ENCODE peak calls at places on chromosomes 16 and 17, in six cellular contexts. W is PC-3; Z is fibroblast of pulmonary artery; P is CD14-positive monocyte; X is activated naive CD4-positive, alpha-beta T cell treated with Interleukin-2 at 50 U/mL for 16 hours; L is CD4-positive, CD25-positive, alpha-beta regulatory T cell. A is an unnamed sample.

GRCh38 chr17:62797959-62798358 is 10.2 kb downstream of the MARCHF10 start:
- DNase-seq in W (no peak), Z (peak; percentile 14), P (no peak), X (no peak), L (no peak), A (no peak)

GRCh38 chr17:62307196-62307595 is 73.2 kb upstream of the EFCAB3 start:
- DNase-seq in W (no peak), Z (no peak), P (no peak), X (no peak), L (no peak), A (no peak)

GRCh38 chr16:70738083-70738977 is 52.5 kb upstream of the MTSS2 start:
- DNase-seq in W (peak; percentile 46), Z (peak; percentile 56), P (no peak), X (no peak), L (no peak), A (peak; percentile 4)

GRCh38 chr17:29133146-29133713 is 47.0 kb downstream of the MYO18A start:
- DNase-seq in W (peak; percentile 39), Z (peak; percentile 68), P (no peak), X (no peak), L (no peak), A (no peak)

GRCh38 chr17:27339836-27340550 is 46.1 kb downstream of the WSB1 start:
- DNase-seq in W (peak; percentile 47), Z (no peak), P (peak; percentile 60), X (peak; percentile 18), L (no peak), A (no peak)

GRCh38 chr16:51637744-51638100 is 486.7 kb upstream of the SALL1 start:
- DNase-seq in W (no peak), Z (peak; percentile 7), P (no peak), X (no peak), L (no peak), A (no peak)

GRCh38 chr17:57424777-57425188 is 168.5 kb downstream of the MSI2 start:
- DNase-seq in W (peak; percentile 94), Z (peak; percentile 56), P (no peak), X (no peak), L (no peak), A (no peak)

GRCh38 chr16:47519996-47520679 is 59.0 kb downstream of the PHKB start:
- DNase-seq in W (no peak), Z (no peak), P (no peak), X (no peak), L (no peak), A (no peak)

GRCh38 chr17:75031972-75032895 is 14.5 kb downstream of the ATP5PD start:
- DNase-seq in W (peak; percentile 85), Z (peak; percentile 80), P (peak; percentile 79), X (peak; percentile 66), L (peak; percentile 62), A (peak; percentile 63)

GRCh38 chr17:73389411-73389810 is 77.6 kb upstream of the CDC42EP4 start:
- DNase-seq in W (no peak), Z (no peak), P (no peak), X (no peak), L (no peak), A (no peak)

GRCh38 chr17:28745052-28745776 is 1.4 kb downstream of the TRAF4 start:
- DNase-seq in W (peak; percentile 41), Z (peak; percentile 74), P (no peak), X (no peak), L (peak; percentile 33), A (no peak)

GRCh38 chr17:81030726-81031570 is 4.0 kb upstream of the BAIAP2 start:
- DNase-seq in W (no peak), Z (peak; percentile 31), P (peak; percentile 21), X (no peak), L (no peak), A (no peak)

GRCh38 chr17:40984226-40984625 is at the start of gene KRT40:
- DNase-seq in W (no peak), Z (no peak), P (no peak), X (no peak), L (no peak), A (no peak)

GRCh38 chr17:21177401-21177800 is 36.6 kb downstream of the TMEM11 start:
- DNase-seq in W (no peak), Z (no peak), P (no peak), X (no peak), L (no peak), A (no peak)

GRCh38 chr16:30785126-30786106 is 1.6 kb downstream of the ZNF629 start:
- DNase-seq in W (no peak), Z (no peak), P (no peak), X (no peak), L (no peak), A (no peak)

GRCh38 chr16:1533443-1533951 is at the start of gene TMEM204:
- DNase-seq in W (no peak), Z (peak; percentile 68), P (no peak), X (peak; percentile 40), L (peak; percentile 33), A (peak; percentile 52)

GRCh38 chr17:80474933-80475915 is 1.2 kb downstream of the NPTX1 start:
- DNase-seq in W (no peak), Z (no peak), P (no peak), X (no peak), L (no peak), A (no peak)

GRCh38 chr16:76676356-76676755 is 399.2 kb downstream of the CNTNAP4 start:
- DNase-seq in W (peak; percentile 92), Z (no peak), P (no peak), X (no peak), L (no peak), A (no peak)

GRCh38 chr16:55539488-55539887 is 27.0 kb upstream of the CAPNS2 start:
- DNase-seq in W (no peak), Z (no peak), P (no peak), X (no peak), L (no peak), A (no peak)

GRCh38 chr16:87780385-87780989 is 14.7 kb upstream of the KLHDC4 start:
- DNase-seq in W (no peak), Z (peak; percentile 74), P (peak; percentile 77), X (peak; percentile 48), L (no peak), A (peak; percentile 39)

GRCh38 chr17:49817993-49818392 is 29.5 kb downstream of the KAT7 start:
- DNase-seq in W (no peak), Z (no peak), P (no peak), X (peak; percentile 37), L (peak; percentile 80), A (peak; percentile 77)

GRCh38 chr16:5004311-5004710 is 29.4 kb downstream of the NAGPA start:
- DNase-seq in W (no peak), Z (no peak), P (no peak), X (no peak), L (no peak), A (no peak)

GRCh38 chr17:63930951-63931575 is 1.1 kb downstream of the CD79B start:
- DNase-seq in W (no peak), Z (no peak), P (peak; percentile 73), X (peak; percentile 60), L (peak; percentile 53), A (peak; percentile 48)

GRCh38 chr17:49210158-49211029 is at the start of the genes ABI3 and GNGT2:
- DNase-seq in W (no peak), Z (peak; percentile 48), P (peak; percentile 61), X (peak; percentile 68), L (peak; percentile 59), A (peak; percentile 65)

GRCh38 chr17:83058478-83059167 is 20.8 kb upstream of the METRNL start:
- DNase-seq in W (no peak), Z (no peak), P (no peak), X (no peak), L (no peak), A (no peak)

GRCh38 chr17:7825206-7825980 is 8.6 kb upstream of the KDM6B start:
- DNase-seq in W (peak; percentile 11), Z (no peak), P (no peak), X (no peak), L (no peak), A (no peak)

GRCh38 chr16:87028481-87029320 is 288.5 kb downstream of the C16orf95 start:
- DNase-seq in W (no peak), Z (no peak), P (no peak), X (no peak), L (no peak), A (no peak)

GRCh38 chr17:2400474-2400866 is 390 bp downstream of the MNT start:
- DNase-seq in W (peak; percentile 27), Z (peak; percentile 40), P (no peak), X (peak; percentile 68), L (peak; percentile 62), A (peak; percentile 57)